ENCODE peak calls at places on chromosomes 16 and 17, in four cellular contexts. One of them, this sample, is unnamed.

GRCh38 chr17:40321502-40322416 is 12.8 kb downstream of the RARA start:
- DNase-seq in smooth muscle cell of the brain vasculature: no peak
- DNase-seq in stimulated activated CD8-positive, alpha-beta memory T cell treated with anti-CD3 and anti-CD28 coated beads, Interleukin-15, amount 100 ng/mL, for 24 hours: no peak
- DNase-seq in central memory CD8-positive, alpha-beta T cell: no peak
- DNase-seq in this sample: no peak

GRCh38 chr17:77388384-77389306 is 247.9 kb downstream of the SEC14L1 start:
- DNase-seq in central memory CD8-positive, alpha-beta T cell: no peak
- DNase-seq in smooth muscle cell of the brain vasculature: no peak
- DNase-seq in stimulated activated CD8-positive, alpha-beta memory T cell treated with anti-CD3 and anti-CD28 coated beads, Interleukin-15, amount 100 ng/mL, for 24 hours: no peak
- DNase-seq in this sample: no peak

GRCh38 chr16:1288813-1289479 is 20.5 kb upstream of the UBE2I start:
- DNase-seq in smooth muscle cell of the brain vasculature: no peak
- DNase-seq in central memory CD8-positive, alpha-beta T cell: no peak
- DNase-seq in stimulated activated CD8-positive, alpha-beta memory T cell treated with anti-CD3 and anti-CD28 coated beads, Interleukin-15, amount 100 ng/mL, for 24 hours: no peak
- DNase-seq in this sample: no peak

GRCh38 chr16:28098171-28098958 is 34.9 kb upstream of the GSG1L start:
- DNase-seq in central memory CD8-positive, alpha-beta T cell: no peak
- DNase-seq in smooth muscle cell of the brain vasculature: no peak
- DNase-seq in stimulated activated CD8-positive, alpha-beta memory T cell treated with anti-CD3 and anti-CD28 coated beads, Interleukin-15, amount 100 ng/mL, for 24 hours: no peak
- DNase-seq in this sample: no peak

GRCh38 chr16:22205577-22206012 is 483 bp upstream of the EEF2K start:
- DNase-seq in stimulated activated CD8-positive, alpha-beta memory T cell treated with anti-CD3 and anti-CD28 coated beads, Interleukin-15, amount 100 ng/mL, for 24 hours: no peak
- DNase-seq in central memory CD8-positive, alpha-beta T cell: no peak
- DNase-seq in smooth muscle cell of the brain vasculature: no peak
- DNase-seq in this sample: no peak

GRCh38 chr17:6981426-6981825 is 14.4 kb upstream of the ALOX12 start:
- DNase-seq in stimulated activated CD8-positive, alpha-beta memory T cell treated with anti-CD3 and anti-CD28 coated beads, Interleukin-15, amount 100 ng/mL, for 24 hours: no peak
- DNase-seq in central memory CD8-positive, alpha-beta T cell: no peak
- DNase-seq in smooth muscle cell of the brain vasculature: no peak
- DNase-seq in this sample: no peak

GRCh38 chr17:38504216-38504615 is 76.0 kb downstream of the ARHGAP23 start:
- DNase-seq in smooth muscle cell of the brain vasculature: no peak
- DNase-seq in central memory CD8-positive, alpha-beta T cell: no peak
- DNase-seq in stimulated activated CD8-positive, alpha-beta memory T cell treated with anti-CD3 and anti-CD28 coated beads, Interleukin-15, amount 100 ng/mL, for 24 hours: no peak
- DNase-seq in this sample: no peak

GRCh38 chr17:32341141-32341856 is 674 bp downstream of the C17orf75 start:
- DNase-seq in central memory CD8-positive, alpha-beta T cell: no peak
- DNase-seq in stimulated activated CD8-positive, alpha-beta memory T cell treated with anti-CD3 and anti-CD28 coated beads, Interleukin-15, amount 100 ng/mL, for 24 hours: no peak
- DNase-seq in smooth muscle cell of the brain vasculature: no peak
- DNase-seq in this sample: no peak

GRCh38 chr16:89918453-89919347 is at the start of gene MC1R:
- DNase-seq in smooth muscle cell of the brain vasculature: no peak
- DNase-seq in central memory CD8-positive, alpha-beta T cell: no peak
- DNase-seq in stimulated activated CD8-positive, alpha-beta memory T cell treated with anti-CD3 and anti-CD28 coated beads, Interleukin-15, amount 100 ng/mL, for 24 hours: no peak
- DNase-seq in this sample: no peak

GRCh38 chr16:30527635-30528178 is 1.3 kb upstream of the ZNF768 start:
- DNase-seq in smooth muscle cell of the brain vasculature: no peak
- DNase-seq in stimulated activated CD8-positive, alpha-beta memory T cell treated with anti-CD3 and anti-CD28 coated beads, Interleukin-15, amount 100 ng/mL, for 24 hours: no peak
- DNase-seq in central memory CD8-positive, alpha-beta T cell: no peak
- DNase-seq in this sample: no peak

GRCh38 chr16:9013508-9013864 is 49.8 kb upstream of the USP7 start:
- DNase-seq in smooth muscle cell of the brain vasculature: no peak
- DNase-seq in stimulated activated CD8-positive, alpha-beta memory T cell treated with anti-CD3 and anti-CD28 coated beads, Interleukin-15, amount 100 ng/mL, for 24 hours: no peak
- DNase-seq in central memory CD8-positive, alpha-beta T cell: no peak
- DNase-seq in this sample: no peak

GRCh38 chr17:41896726-41897125 is 22.0 kb downstream of the ACLY start:
- DNase-seq in central memory CD8-positive, alpha-beta T cell: no peak
- DNase-seq in stimulated activated CD8-positive, alpha-beta memory T cell treated with anti-CD3 and anti-CD28 coated beads, Interleukin-15, amount 100 ng/mL, for 24 hours: no peak
- DNase-seq in smooth muscle cell of the brain vasculature: no peak
- DNase-seq in this sample: no peak

GRCh38 chr16:67459066-67459857 is 21.7 kb downstream of the ATP6V0D1 start:
- DNase-seq in central memory CD8-positive, alpha-beta T cell: no peak
- DNase-seq in smooth muscle cell of the brain vasculature: no peak
- DNase-seq in stimulated activated CD8-positive, alpha-beta memory T cell treated with anti-CD3 and anti-CD28 coated beads, Interleukin-15, amount 100 ng/mL, for 24 hours: no peak
- DNase-seq in this sample: no peak

GRCh38 chr17:1511756-1512321 is 4.6 kb downstream of the INPP5K start:
- DNase-seq in stimulated activated CD8-positive, alpha-beta memory T cell treated with anti-CD3 and anti-CD28 coated beads, Interleukin-15, amount 100 ng/mL, for 24 hours: no peak
- DNase-seq in smooth muscle cell of the brain vasculature: no peak
- DNase-seq in central memory CD8-positive, alpha-beta T cell: no peak
- DNase-seq in this sample: no peak